ENCODE peak calls at places on chromosomes 4 and X, in four cellular contexts. T is fibroblast of pulmonary artery, C is SJSA1, P is heart right ventricle. I is an unnamed sample.

GRCh38 chr4:108795733-108796132 is 32.9 kb upstream of the ETNPPL start:
- DNase-seq in P (no peak), C (no peak), T (no peak), I (no peak)

GRCh38 chr4:83328486-83328885 is 6.2 kb downstream of the HPSE start:
- DNase-seq in T (no peak), C (no peak), P (no peak), I (no peak)

GRCh38 chrX:115362334-115363095 is 73.0 kb downstream of the LUZP4 start:
- DNase-seq in P (no peak), T (no peak), C (no peak), I (no peak)

GRCh38 chrX:20664774-20665173 is 398.1 kb upstream of the RPS6KA3 start:
- DNase-seq in P (no peak), C (no peak), T (no peak), I (no peak)

GRCh38 chr4:25919676-25920075 is 5.7 kb downstream of the SMIM20 start:
- DNase-seq in P (no peak), T (no peak), C (no peak), I (no peak)

GRCh38 chrX:41045960-41046567 is 39.2 kb upstream of the USP9X start:
- DNase-seq in T (peak; percentile 82), C (peak; percentile 32), P (peak; percentile 2), I (no peak)

GRCh38 chr4:183721207-183722081 is 62.4 kb downstream of the TRAPPC11 start:
- DNase-seq in T (peak; percentile 54), P (peak; percentile 60), C (no peak), I (no peak)

GRCh38 chrX:11189097-11189496 is 78.0 kb downstream of the HCCS start:
- DNase-seq in T (no peak), C (no peak), P (no peak), I (no peak)

GRCh38 chrX:47179221-47179927 is 14.3 kb upstream of the UBA1 start:
- DNase-seq in P (peak; percentile 48), T (peak; percentile 35), C (no peak), I (no peak)

GRCh38 chr4:164725066-164725465 is 28.9 kb upstream of the SMIM31 start:
- DNase-seq in T (no peak), P (no peak), C (no peak), I (no peak)

GRCh38 chr4:123419885-123420743 is 23.5 kb downstream of the SPRY1 start:
- DNase-seq in T (no peak), P (no peak), C (no peak), I (no peak)

GRCh38 chr4:38759077-38759789 is 23.6 kb downstream of the TLR10 start:
- DNase-seq in P (peak; percentile 75), T (peak; percentile 85), C (peak; percentile 15), I (peak; percentile 34)

GRCh38 chr4:68892861-68893260 is 58.7 kb downstream of the UGT2A3 start:
- DNase-seq in T (no peak), C (no peak), P (no peak), I (no peak)

GRCh38 chr4:26028133-26028792 is 114.2 kb downstream of the SMIM20 start:
- DNase-seq in P (no peak), C (no peak), T (no peak), I (no peak)

GRCh38 chr4:171962110-171962509 is 148.9 kb downstream of the GALNTL6 start:
- DNase-seq in T (no peak), C (no peak), P (no peak), I (no peak)

GRCh38 chr4:89416968-89417367 is 109.4 kb upstream of the GPRIN3 start:
- DNase-seq in T (no peak), C (no peak), P (no peak), I (no peak)

GRCh38 chr4:884259-884658 is 47.9 kb downstream of the GAK start:
- DNase-seq in C (no peak), T (no peak), P (no peak), I (no peak)

GRCh38 chr4:46909078-46909477 is at the start of gene COX7B2:
- DNase-seq in C (no peak), P (no peak), T (no peak), I (no peak)

GRCh38 chr4:107349732-107350131 is 313.6 kb upstream of the DKK2 start:
- DNase-seq in T (no peak), P (no peak), C (no peak), I (no peak)

GRCh38 chrX:138710311-138710791 is 1.2 kb downstream of the FGF13 start:
- DNase-seq in C (no peak), T (no peak), P (no peak), I (no peak)

GRCh38 chr4:8847331-8847730 is 24.3 kb downstream of the HMX1 start:
- DNase-seq in T (no peak), C (no peak), P (no peak), I (no peak)

GRCh38 chrX:154441564-154441963 is 2.4 kb upstream of the FAM50A start:
- DNase-seq in T (no peak), C (no peak), P (no peak), I (no peak)

GRCh38 chr4:7904108-7904516 is 35.5 kb downstream of the AFAP1 start:
- DNase-seq in C (no peak), T (peak; percentile 95), P (no peak), I (no peak)

GRCh38 chr4:168629561-168629960 is 132.7 kb downstream of the PALLD start:
- DNase-seq in T (no peak), P (no peak), C (no peak), I (no peak)

GRCh38 chrX:65689377-65689776 is 21.9 kb downstream of the MSN start:
- DNase-seq in P (no peak), T (no peak), C (no peak), I (no peak)

GRCh38 chr4:27412617-27413016 is 552.0 kb downstream of the STIM2 start:
- DNase-seq in T (peak; percentile 5), P (no peak), C (no peak), I (no peak)

GRCh38 chr4:153143527-153144348 is 60.5 kb upstream of the TRIM2 start:
- DNase-seq in T (no peak), C (peak; percentile 39), P (no peak), I (no peak)

GRCh38 chr4:117478702-117479101 is 393.3 kb upstream of the TRAM1L1 start:
- DNase-seq in C (no peak), T (no peak), P (no peak), I (no peak)